ENCODE peak calls at places on chromosomes 13 and 19, in five cellular contexts. H is AG04450; W is fibroblast of pulmonary artery; K is CD4-positive, CD25-positive, alpha-beta regulatory T cell; M is neuronal stem cell. V is an unnamed sample.

GRCh38 chr13:79621902-79622301 is 140.9 kb downstream of the NDFIP2 start:
- DNase-seq in M (no peak), K (no peak), H (no peak), W (no peak), V (no peak)

GRCh38 chr13:40236566-40237168 is 429.8 kb downstream of the FOXO1 start:
- DNase-seq in K (no peak), M (no peak), W (peak; percentile 64), H (no peak), V (no peak)

GRCh38 chr13:42348576-42348975 is 76.6 kb downstream of the AKAP11 start:
- DNase-seq in H (no peak), W (no peak), K (no peak), M (no peak), V (no peak)

GRCh38 chr13:46530084-46530935 is 22.7 kb upstream of the LRCH1 start:
- DNase-seq in W (peak; percentile 37), K (no peak), H (no peak), M (no peak), V (no peak)

GRCh38 chr19:30785728-30786127 is 413.5 kb downstream of the ZNF536 start:
- DNase-seq in K (no peak), M (no peak), W (no peak), H (no peak), V (no peak)

GRCh38 chr13:47463726-47464125 is 537.3 kb downstream of the SUCLA2 start:
- DNase-seq in M (no peak), H (peak; percentile 18), W (peak; percentile 49), K (no peak), V (peak; percentile 28)

GRCh38 chr19:46623915-46624502 is 880 bp downstream of the PTGIR start:
- DNase-seq in M (no peak), K (no peak), W (no peak), H (no peak), V (no peak)

GRCh38 chr19:1410136-1410786 is 2.9 kb downstream of the DAZAP1 start:
- DNase-seq in M (no peak), K (no peak), W (peak; percentile 23), H (no peak), V (no peak)

GRCh38 chr13:109152941-109153340 is 523.5 kb downstream of the MYO16 start:
- DNase-seq in H (no peak), M (no peak), K (no peak), W (no peak), V (no peak)

GRCh38 chr13:112616586-112617381 is 28.8 kb upstream of the TUBGCP3 start:
- DNase-seq in M (no peak), W (peak; percentile 59), H (no peak), K (no peak), V (peak; percentile 23)

GRCh38 chr19:45581576-45581975 is 3.0 kb downstream of the OPA3 start:
- DNase-seq in H (no peak), K (no peak), W (no peak), M (no peak), V (no peak)

GRCh38 chr13:49183672-49184315 is 36.3 kb upstream of the MLNR start:
- DNase-seq in M (no peak), H (no peak), K (no peak), W (peak; percentile 16), V (no peak)

GRCh38 chr19:13881231-13881691 is 4.3 kb downstream of the NANOS3 start:
- DNase-seq in H (no peak), W (no peak), K (no peak), M (no peak), V (peak; percentile 57)

GRCh38 chr19:29302002-29302928 is 89.3 kb upstream of the UQCRFS1 start:
- DNase-seq in M (no peak), H (no peak), W (no peak), K (no peak), V (no peak)

GRCh38 chr19:6738726-6739389 is 622 bp upstream of the TRIP10 start:
- DNase-seq in M (no peak), W (peak; percentile 39), K (no peak), H (no peak), V (no peak)

GRCh38 chr13:45728759-45729158 is 26.6 kb downstream of the CBY2 start:
- DNase-seq in M (no peak), K (no peak), H (no peak), W (peak; percentile 4), V (peak; percentile 68)

GRCh38 chr19:54473071-54473941 is at the start of gene CDC42EP5:
- DNase-seq in H (peak; percentile 71), K (no peak), W (peak; percentile 90), M (no peak), V (no peak)

GRCh38 chr13:113297370-113297871 is 382 bp downstream of the LAMP1 start:
- DNase-seq in M (no peak), W (peak; percentile 11), K (peak; percentile 37), H (no peak), V (no peak)

GRCh38 chr13:113105032-113105993 is at the start of gene F7:
- DNase-seq in H (no peak), M (no peak), W (no peak), K (no peak), V (no peak)

GRCh38 chr19:2532252-2533071 is 56.5 kb downstream of the GADD45B start:
- DNase-seq in M (no peak), H (no peak), K (no peak), W (peak; percentile 97), V (no peak)

GRCh38 chr13:27141746-27142145 is 29.9 kb downstream of the USP12 start:
- DNase-seq in H (no peak), W (no peak), M (no peak), K (no peak), V (no peak)

GRCh38 chr13:45628094-45628493 is 12.6 kb upstream of the ERICH6B start:
- DNase-seq in W (no peak), M (no peak), H (no peak), K (no peak), V (no peak)

GRCh38 chr13:100485265-100485664 is 103.3 kb downstream of the GGACT start:
- DNase-seq in K (no peak), M (no peak), W (no peak), H (no peak), V (no peak)

GRCh38 chr13:101614491-101614890 is 162.0 kb downstream of the ITGBL1 start:
- DNase-seq in K (no peak), W (no peak), H (no peak), M (no peak), V (no peak)

GRCh38 chr13:43805681-43806128 is 18.9 kb upstream of the ENOX1 start:
- DNase-seq in M (no peak), W (no peak), K (no peak), H (no peak), V (no peak)

GRCh38 chr13:59745395-59745788 is 418.3 kb downstream of the DIAPH3 start:
- DNase-seq in H (peak; percentile 23), K (no peak), W (peak; percentile 59), M (no peak), V (no peak)

GRCh38 chr19:33301011-33301899 is 1.1 kb downstream of the CEBPA start:
- DNase-seq in H (no peak), M (no peak), K (no peak), W (no peak), V (no peak)

GRCh38 chr19:51078731-51079130 is 4.0 kb downstream of the KLK14 start:
- DNase-seq in W (no peak), H (no peak), M (no peak), K (no peak), V (no peak)

GRCh38 chr19:46373573-46374359 is 26.9 kb downstream of the PPP5C start:
- DNase-seq in H (no peak), W (peak; percentile 31), M (peak; percentile 20), K (no peak), V (no peak)

GRCh38 chr13:44906758-44907157 is 82.5 kb downstream of the NUFIP1 start:
- DNase-seq in W (peak; percentile 68), K (no peak), H (no peak), M (no peak), V (no peak)

GRCh38 chr19:54684537-54684936 is 21.8 kb downstream of the LILRB4 start:
- DNase-seq in W (peak; percentile 7), H (no peak), M (no peak), K (no peak), V (peak; percentile 69)

GRCh38 chr19:5036733-5037681 is 68.1 kb downstream of the KDM4B start:
- DNase-seq in W (peak; percentile 54), H (no peak), K (no peak), M (no peak), V (no peak)

GRCh38 chr19:14102756-14103155 is 12.2 kb upstream of the SAMD1 start:
- DNase-seq in K (no peak), H (no peak), M (no peak), W (no peak), V (no peak)

GRCh38 chr13:113495494-113496251 is 5.2 kb upstream of the DCUN1D2 start:
- DNase-seq in W (no peak), M (no peak), H (no peak), K (no peak), V (peak; percentile 36)

GRCh38 chr19:35030257-35031071 is at the start of gene SCN1B:
- DNase-seq in H (no peak), M (peak; percentile 56), K (peak; percentile 19), W (peak; percentile 64), V (no peak)

DNA sequence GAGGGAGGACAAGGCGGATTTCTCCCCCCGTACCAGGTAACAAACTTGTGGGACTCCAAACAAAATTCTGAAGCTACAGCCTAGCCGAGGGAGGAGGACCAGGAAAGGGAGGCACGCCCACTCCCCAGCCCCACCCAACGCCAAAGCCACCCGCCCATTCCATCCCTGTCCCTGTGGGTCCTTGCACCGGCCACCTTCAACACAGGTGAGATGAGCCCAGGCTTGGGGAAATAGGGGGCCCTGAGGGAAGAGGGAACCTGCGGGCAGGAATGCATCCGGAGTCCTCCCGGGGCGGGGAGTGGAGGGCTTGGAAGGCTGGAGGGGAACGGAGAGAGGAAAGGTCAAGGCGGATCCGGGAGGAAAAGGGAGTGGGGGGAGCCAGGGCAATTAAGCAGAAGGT is at the start of gene BEST2:
- DNase-seq in W (no peak), H (no peak), M (no peak), K (no peak), V (no peak)
- H3K4me3 ChIP-seq in W (no peak within 1 kb of the TSS), H (no peak within 1 kb of the TSS), M (no peak within 1 kb of the TSS), K (no peak within 1 kb of the TSS), V (no peak within 1 kb of the TSS)

GRCh38 chr19:56670961-56671612 is 470 bp downstream of the ZNF835 start:
- DNase-seq in M (peak; percentile 6), H (no peak), W (no peak), K (no peak), V (no peak)
- H3K4me3 ChIP-seq in M (no peak overlapping the region), H (no peak overlapping the region), W (peak overlapping the region; percentile 7), K (peak overlapping the region; percentile 59), V (no peak overlapping the region)

GRCh38 chr13:98752942-98753290 is 444 bp upstream of the SLC15A1 start:
- DNase-seq in W (no peak), K (no peak), M (no peak), H (no peak), V (no peak)
- H3K4me3 ChIP-seq in W (no peak overlapping the region), K (no peak overlapping the region), M (no peak overlapping the region), H (no peak overlapping the region), V (no peak overlapping the region)

DNA sequence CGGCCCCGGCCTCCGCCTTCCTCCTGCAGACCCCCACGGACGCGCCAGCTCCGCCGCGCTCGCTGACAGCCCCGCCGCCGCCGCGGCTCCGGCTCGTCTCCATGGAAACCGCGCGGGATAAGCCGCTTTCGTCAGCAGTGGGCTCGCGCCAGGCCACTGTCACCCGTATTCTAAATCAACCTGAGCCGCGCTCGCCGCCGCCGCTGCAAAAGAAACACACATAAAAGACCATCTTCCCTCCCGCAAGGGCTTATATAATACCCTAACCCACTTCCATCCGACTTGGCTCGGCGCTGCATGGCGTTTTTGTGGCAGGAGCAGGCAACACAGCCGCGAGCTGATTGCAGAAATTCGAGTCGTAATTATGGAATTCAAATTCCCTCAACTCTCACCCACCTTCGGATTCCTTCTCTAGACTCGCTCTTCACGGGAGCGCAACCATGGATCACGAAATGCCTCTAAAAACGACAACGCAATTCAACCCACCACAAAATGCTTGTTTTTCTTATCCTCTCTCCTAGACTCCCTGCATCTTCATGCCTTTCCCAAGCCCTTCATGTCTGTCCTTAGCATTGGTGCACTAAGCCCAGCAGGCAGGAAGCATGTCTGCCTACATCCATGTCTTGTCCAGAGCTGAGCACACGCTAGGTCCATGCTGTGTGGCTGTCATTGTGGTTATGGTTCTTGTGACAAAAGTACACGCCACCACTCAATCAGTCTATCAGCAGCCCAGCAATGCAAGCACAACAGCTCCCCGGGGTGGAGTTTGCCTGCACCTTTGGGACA is at the start of gene AMER2:
- DNase-seq in K (no peak), H (no peak), W (peak; percentile 16), M (peak; percentile 57), V (peak; percentile 30)
- H3K4me3 ChIP-seq in K (no peak within 1 kb of the TSS), H (peak within 1 kb of the TSS; percentile 32), W (peak within 1 kb of the TSS; percentile 36), M (peak within 1 kb of the TSS; percentile 44), V (no peak within 1 kb of the TSS)

V was measured in Jurkat, Clone E6-1.